ENCODE peak calls at places on chromosomes 2 and 18, in five cellular contexts. Z, B, X, P and Q are unnamed samples.

GRCh38 chr2:7673843-7674242 is 756.6 kb downstream of the RNF144A start:
- DNase-seq in Z (no peak), B (no peak), X (no peak), P (no peak), Q (no peak)

GRCh38 chr2:37711308-37711731 is 39.9 kb upstream of the CDC42EP3 start:
- DNase-seq in Z (peak; percentile 89), B (peak; percentile 85), X (no peak), P (no peak), Q (peak; percentile 78)

GRCh38 chr2:229314117-229314516 is 43.0 kb upstream of the PID1 start:
- DNase-seq in Z (no peak), B (no peak), X (no peak), P (no peak), Q (no peak)

GRCh38 chr2:239778861-239779591 is 246.1 kb downstream of the NDUFA10 start:
- DNase-seq in Z (no peak), B (no peak), X (no peak), P (no peak), Q (no peak)

GRCh38 chr18:55141318-55141717 is 182.1 kb upstream of the CCDC68 start:
- DNase-seq in Z (no peak), B (peak; percentile 58), X (no peak), P (no peak), Q (no peak)

GRCh38 chr2:159518321-159519005 is 97.9 kb downstream of the BAZ2B start:
- DNase-seq in Z (no peak), B (no peak), X (no peak), P (no peak), Q (no peak)

GRCh38 chr2:42917374-42918017 is 125.1 kb upstream of the HAAO start:
- DNase-seq in Z (peak; percentile 95), B (peak; percentile 93), X (peak; percentile 28), P (no peak), Q (peak; percentile 77)

GRCh38 chr2:221641181-221641871 is 69.2 kb upstream of the EPHA4 start:
- DNase-seq in Z (peak; percentile 3), B (peak; percentile 3), X (no peak), P (no peak), Q (no peak)

GRCh38 chr2:28598484-28598883 is 102.6 kb downstream of the PLB1 start:
- DNase-seq in Z (no peak), B (no peak), X (no peak), P (no peak), Q (no peak)

GRCh38 chr2:134621939-134622705 is 96.7 kb downstream of the TMEM163 start:
- DNase-seq in Z (peak; percentile 1), B (no peak), X (no peak), P (no peak), Q (no peak)

GRCh38 chr2:181140414-181140813 is 160.0 kb downstream of the UBE2E3 start:
- DNase-seq in Z (peak; percentile 81), B (no peak), X (no peak), P (no peak), Q (no peak)

GRCh38 chr2:237911363-237912017 is 52.1 kb downstream of the RAMP1 start:
- DNase-seq in Z (no peak), B (no peak), X (no peak), P (no peak), Q (no peak)

GRCh38 chr2:109613922-109614714 is at the start of the genes SEPTIN10 and SOWAHC:
- DNase-seq in Z (peak; percentile 100), B (peak; percentile 98), X (peak; percentile 95), P (peak; percentile 98), Q (peak; percentile 96)

GRCh38 chr2:3692375-3692774 is 11.0 kb upstream of the DCDC2C start:
- DNase-seq in Z (peak; percentile 13), B (peak; percentile 32), X (no peak), P (peak; percentile 36), Q (no peak)

GRCh38 chr2:65020943-65021528 is 31.8 kb downstream of the SLC1A4 start:
- DNase-seq in Z (no peak), B (no peak), X (no peak), P (no peak), Q (no peak)

GRCh38 chr2:203673933-203674332 is 32.5 kb upstream of the CD28 start:
- DNase-seq in Z (peak; percentile 47), B (no peak), X (no peak), P (no peak), Q (no peak)

GRCh38 chr2:195407782-195408181 is 249.2 kb upstream of the SLC39A10 start:
- DNase-seq in Z (peak; percentile 27), B (peak; percentile 9), X (no peak), P (no peak), Q (no peak)

GRCh38 chr2:11872247-11872947 is 126.0 kb downstream of the LPIN1 start:
- DNase-seq in Z (peak; percentile 43), B (peak; percentile 10), X (peak; percentile 27), P (no peak), Q (no peak)

GRCh38 chr2:177245010-177245422 is 19.5 kb downstream of the NFE2L2 start:
- DNase-seq in Z (peak; percentile 53), B (peak; percentile 84), X (no peak), P (no peak), Q (peak; percentile 81)

GRCh38 chr2:177243476-177243875 is 21.1 kb downstream of the NFE2L2 start:
- DNase-seq in Z (no peak), B (no peak), X (no peak), P (no peak), Q (no peak)

GRCh38 chr2:177246000-177246399 is 18.5 kb downstream of the NFE2L2 start:
- DNase-seq in Z (no peak), B (no peak), X (no peak), P (no peak), Q (no peak)

GRCh38 chr2:177243073-177243472 is 21.5 kb downstream of the NFE2L2 start:
- DNase-seq in Z (no peak), B (no peak), X (no peak), P (no peak), Q (no peak)

DNA sequence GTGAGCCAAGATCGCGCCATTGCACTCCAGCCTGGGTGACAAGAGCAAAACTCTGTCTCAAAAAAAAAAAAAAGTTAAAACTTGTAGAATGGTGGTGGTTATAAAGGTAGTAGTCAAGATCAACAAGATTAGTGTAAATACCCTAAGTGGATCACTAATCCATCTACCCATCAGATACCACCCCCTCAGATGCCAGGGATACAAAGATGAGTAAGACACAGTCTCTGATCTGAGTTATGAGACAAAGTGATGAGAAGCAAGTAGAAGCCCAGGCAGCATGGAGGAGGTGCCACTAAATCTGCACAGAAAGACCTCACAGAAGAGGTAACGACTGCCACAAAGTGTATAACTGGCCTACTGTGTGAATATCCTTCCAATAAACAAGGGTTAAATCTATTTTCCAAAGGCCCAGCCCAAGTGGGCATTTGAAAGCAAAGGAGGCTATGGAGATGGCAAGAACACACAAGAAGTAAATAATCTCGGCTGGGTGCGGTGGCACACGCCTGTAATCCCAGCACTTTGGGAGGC is 20.2 kb downstream of the NFE2L2 start:
- DNase-seq in Z (no peak), B (no peak), X (no peak), P (no peak), Q (no peak)
- H3K4me3 ChIP-seq in Z (no peak overlapping the region), B (no peak overlapping the region), X (no peak overlapping the region), P (no peak overlapping the region), Q (no peak overlapping the region)

GRCh38 chr2:223078482-223078881 is 26.5 kb downstream of the KCNE4 start:
- DNase-seq in Z (no peak), B (no peak), X (no peak), P (no peak), Q (no peak)
- TF ChIP-seq CTCF in Z (no peak), B (no peak), X (no peak), P (no peak), Q (no peak)

DNA sequence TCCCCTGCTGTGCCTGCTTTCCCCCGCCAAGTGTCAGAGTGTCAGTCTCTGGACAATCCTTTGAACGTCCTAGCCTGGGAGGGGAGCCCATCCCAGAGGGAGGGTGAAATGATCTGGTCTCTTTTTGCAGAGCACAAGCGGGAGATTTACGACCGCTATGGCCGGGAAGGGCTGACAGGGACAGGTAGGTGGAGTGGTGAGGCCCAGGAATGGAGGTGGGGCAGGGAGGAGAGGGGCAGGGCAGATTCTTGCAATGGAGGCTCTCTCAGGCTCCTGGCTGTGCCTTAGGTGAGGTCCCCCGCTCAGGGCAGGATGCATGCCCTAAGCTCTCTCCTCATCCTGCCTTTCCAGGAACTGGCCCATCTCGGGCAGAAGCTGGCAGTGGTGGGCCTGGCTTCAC is 2.4 kb downstream of the DNAJB2 start:
- DNase-seq in Z (no peak), B (no peak), X (no peak), P (no peak), Q (no peak)
- H3K36me3 ChIP-seq in Z (peaks cover 20% of the 10 kb centered on the region), B (peaks cover 6% of the 10 kb centered on the region), X (no peaks in the 10 kb centered on the region), P (peaks cover 60% of the 10 kb centered on the region), Q (peaks cover 24% of the 10 kb centered on the region)

GRCh38 chr2:236824836-236825235 is 255.2 kb downstream of the ACKR3 start:
- DNase-seq in Z (no peak), B (no peak), X (peak; percentile 68), P (peak; percentile 16), Q (no peak)

GRCh38 chr2:236825989-236826510 is 256.4 kb downstream of the ACKR3 start:
- DNase-seq in Z (no peak), B (no peak), X (no peak), P (no peak), Q (no peak)

GRCh38 chr2:236828002-236828401 is 257.7 kb upstream of the COPS8 start:
- DNase-seq in Z (no peak), B (no peak), X (no peak), P (no peak), Q (no peak)

GRCh38 chr2:236828820-236829219 is 256.9 kb upstream of the COPS8 start:
- DNase-seq in Z (no peak), B (no peak), X (no peak), P (no peak), Q (no peak)

GRCh38 chr2:236826727-236827126 is 257.1 kb downstream of the ACKR3 start:
- DNase-seq in Z (no peak), B (no peak), X (no peak), P (no peak), Q (no peak)
- H3K4me3 ChIP-seq in Z (no peak overlapping the region), B (no peak overlapping the region), X (no peak overlapping the region), P (no peak overlapping the region), Q (no peak overlapping the region)

GRCh38 chr18:51278045-51278649 is 80.7 kb upstream of the MEX3C start:
- DNase-seq in Z (peak; percentile 62), B (peak; percentile 38), X (peak; percentile 63), P (peak; percentile 81), Q (no peak)
- TF ChIP-seq CTCF in Z (peak; percentile 82), B (peak; percentile 83), X (peak; percentile 47), P (peak; percentile 94), Q (peak; percentile 25)

GRCh38 chr2:76128622-76129021 is 417.9 kb upstream of the GCFC2 start:
- DNase-seq in Z (no peak), B (no peak), X (no peak), P (no peak), Q (no peak)
- H3K36me3 ChIP-seq in Z (no peaks in the 10 kb centered on the region), B (no peaks in the 10 kb centered on the region), X (no peaks in the 10 kb centered on the region), P (no peaks in the 10 kb centered on the region), Q (no peaks in the 10 kb centered on the region)

DNA sequence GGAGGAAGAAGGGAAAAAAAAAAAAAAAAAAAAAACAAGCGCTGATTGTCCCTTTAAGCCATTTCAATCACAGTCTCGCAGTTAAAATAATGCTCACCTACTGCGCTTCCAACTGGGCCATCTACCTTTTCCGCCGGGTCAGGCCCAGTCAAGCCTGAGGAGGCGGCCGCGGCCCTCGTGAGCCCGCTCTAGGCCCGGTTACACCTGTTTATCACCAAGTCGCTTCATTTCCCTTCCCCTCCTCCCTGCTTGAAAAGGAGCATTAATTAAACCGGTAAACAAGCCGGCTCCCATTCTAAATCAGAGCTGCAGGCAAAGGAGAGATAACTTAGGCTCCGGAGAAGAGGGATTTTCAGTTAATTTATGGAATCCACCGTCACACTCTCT is 140.2 kb upstream of the SIX3 start:
- DNase-seq in Z (no peak), B (no peak), X (no peak), P (no peak), Q (no peak)
- H3K4me3 ChIP-seq in Z (peak overlapping the region; percentile 4), B (no peak overlapping the region), X (no peak overlapping the region), P (no peak overlapping the region), Q (no peak overlapping the region)